ENCODE peak calls at places on chromosomes 4 and X, in four cellular contexts. I is HL-60; Y is cerebellar cortex; Q is stimulated activated CD8-positive, alpha-beta memory T cell treated with anti-CD3 and anti-CD28 coated beads, Interleukin-7, amount 100 ng/mL, for 24 hours. C is an unnamed sample.

GRCh38 chrX:8204169-8204935 is 33.3 kb upstream of the VCX2 start:
- DNase-seq in Y (no peak), I (no peak), Q (no peak), C (no peak)

GRCh38 chrX:23901805-23902204 is 5.9 kb downstream of the APOO start:
- DNase-seq in Q (no peak), Y (peak), I (peak), C (peak)

GRCh38 chrX:70168238-70169188 is 8.8 kb upstream of the DGAT2L6 start:
- DNase-seq in Q (no peak), I (no peak), Y (peak), C (no peak)

GRCh38 chrX:53089224-53089842 is 4.6 kb upstream of the KANTR start:
- DNase-seq in Q (no peak), I (no peak), Y (peak), C (no peak)

GRCh38 chr4:16516796-16517413 is 290.6 kb upstream of the TAPT1 start:
- DNase-seq in I (no peak), Y (peak), Q (no peak), C (no peak)

GRCh38 chr4:8410641-8411271 is 29.8 kb downstream of the ACOX3 start:
- DNase-seq in Y (peak), Q (no peak), I (no peak), C (no peak)

GRCh38 chrX:69312141-69312670 is 147.0 kb upstream of the PJA1 start:
- DNase-seq in Y (no peak), I (no peak), Q (no peak), C (no peak)

GRCh38 chrX:43882294-43882681 is at the start of gene MAOB:
- DNase-seq in Y (peak), I (no peak), Q (no peak), C (no peak)

GRCh38 chr4:172996571-172997216 is 171.9 kb upstream of the GALNT7 start:
- DNase-seq in I (no peak), Y (no peak), Q (no peak), C (no peak)

GRCh38 chrX:146259207-146259606 is 441.6 kb downstream of the SLITRK2 start:
- DNase-seq in Q (no peak), I (no peak), Y (no peak), C (no peak)

GRCh38 chr4:139301821-139302611 is at the start of gene NDUFC1:
- DNase-seq in Y (peak), I (peak), Q (no peak), C (no peak)

GRCh38 chrX:30627818-30628652 is 25.2 kb upstream of the GK start:
- DNase-seq in I (no peak), Q (no peak), Y (no peak), C (no peak)

GRCh38 chr4:137621056-137621455 is 88.8 kb upstream of the PCDH18 start:
- DNase-seq in Y (no peak), I (no peak), Q (no peak), C (no peak)

C was measured in GM18507.